ENCODE peak calls at places on chromosomes 2 and 18, in four cellular contexts. One of them, this sample, is unnamed.

GRCh38 chr2:217331577-217332139 is 471.8 kb upstream of the TNP1 start:
- DNase-seq in tibial artery: no peak
- DNase-seq in ascending aorta: no peak
- DNase-seq in stomach: peak; percentile 36
- DNase-seq in this sample: peak; percentile 21

GRCh38 chr2:178230396-178230795 is 36.1 kb downstream of the OSBPL6 start:
- DNase-seq in ascending aorta: no peak
- DNase-seq in stomach: no peak
- DNase-seq in tibial artery: no peak
- DNase-seq in this sample: no peak

GRCh38 chr2:235988271-235989015 is 179.7 kb downstream of the GBX2 start:
- DNase-seq in ascending aorta: no peak
- DNase-seq in tibial artery: no peak
- DNase-seq in stomach: no peak
- DNase-seq in this sample: no peak

GRCh38 chr2:119142822-119143221 is 15.7 kb downstream of the C1QL2 start:
- DNase-seq in stomach: no peak
- DNase-seq in ascending aorta: no peak
- DNase-seq in tibial artery: no peak
- DNase-seq in this sample: no peak

GRCh38 chr2:219551863-219552381 is 8.1 kb downstream of the TMEM198 start:
- DNase-seq in tibial artery: no peak
- DNase-seq in ascending aorta: no peak
- DNase-seq in stomach: no peak
- DNase-seq in this sample: no peak

GRCh38 chr2:128314348-128315121 is 4.1 kb downstream of the HS6ST1 start:
- DNase-seq in stomach: peak; percentile 25
- DNase-seq in tibial artery: peak; percentile 53
- DNase-seq in ascending aorta: peak; percentile 6
- DNase-seq in this sample: peak; percentile 5

GRCh38 chr2:222861411-222862067 is 703 bp downstream of the ACSL3 start:
- DNase-seq in stomach: peak; percentile 34
- DNase-seq in tibial artery: peak; percentile 74
- DNase-seq in ascending aorta: no peak
- DNase-seq in this sample: peak; percentile 60

GRCh38 chr2:221492606-221493005 is 79.5 kb downstream of the EPHA4 start:
- DNase-seq in ascending aorta: no peak
- DNase-seq in tibial artery: no peak
- DNase-seq in stomach: no peak
- DNase-seq in this sample: no peak

GRCh38 chr18:27713727-27714080 is 463.2 kb downstream of the CDH2 start:
- DNase-seq in stomach: no peak
- DNase-seq in ascending aorta: no peak
- DNase-seq in tibial artery: no peak
- DNase-seq in this sample: no peak

GRCh38 chr2:45813003-45813601 is 161.6 kb downstream of the PRKCE start:
- DNase-seq in stomach: no peak
- DNase-seq in ascending aorta: no peak
- DNase-seq in tibial artery: no peak
- DNase-seq in this sample: peak; percentile 52
- H3K27ac ChIP-seq in stomach: no peak overlapping the region
- H3K27ac ChIP-seq in ascending aorta: no peak overlapping the region
- H3K27ac ChIP-seq in tibial artery: no peak overlapping the region
- H3K27ac ChIP-seq in this sample: peak overlapping the region; percentile 87

DNA sequence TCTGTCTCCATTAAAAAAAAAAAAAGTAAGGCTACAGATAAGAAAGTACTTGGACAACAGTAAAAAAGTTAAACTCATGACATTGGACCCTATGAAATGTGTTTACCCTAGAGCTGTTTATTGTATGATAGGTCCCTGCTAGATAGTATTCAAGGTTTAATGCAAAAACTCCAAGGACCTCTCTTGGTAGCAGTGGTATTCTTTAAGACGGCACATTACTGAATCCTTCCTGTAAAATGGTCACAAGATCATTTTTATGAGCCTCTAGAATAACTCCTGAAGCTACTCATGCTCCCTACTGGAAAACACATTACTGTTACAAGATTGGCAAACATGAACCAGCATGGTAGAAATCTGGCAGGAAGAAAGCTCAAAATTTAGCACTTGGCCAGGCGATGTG is 38.8 kb downstream of the GALM start:
- DNase-seq in ascending aorta: no peak
- DNase-seq in stomach: no peak
- DNase-seq in tibial artery: no peak
- DNase-seq in this sample: no peak
- H3K27ac ChIP-seq in ascending aorta: no peak overlapping the region
- H3K27ac ChIP-seq in stomach: no peak overlapping the region
- H3K27ac ChIP-seq in tibial artery: no peak overlapping the region
- H3K27ac ChIP-seq in this sample: no peak overlapping the region

GRCh38 chr2:74439373-74440004 is 2.2 kb downstream of the RTKN start:
- DNase-seq in stomach: no peak
- DNase-seq in tibial artery: no peak
- DNase-seq in ascending aorta: no peak
- DNase-seq in this sample: no peak
- H3K27ac ChIP-seq in stomach: no peak overlapping the region
- H3K27ac ChIP-seq in tibial artery: peak overlapping the region; percentile 76
- H3K27ac ChIP-seq in ascending aorta: peak overlapping the region; percentile 86
- H3K27ac ChIP-seq in this sample: peak overlapping the region; percentile 88

GRCh38 chr18:74418023-74418422 is 39.1 kb downstream of the DIPK1C start:
- DNase-seq in tibial artery: no peak
- DNase-seq in stomach: no peak
- DNase-seq in ascending aorta: no peak
- DNase-seq in this sample: no peak
- H3K27ac ChIP-seq in tibial artery: no peak overlapping the region
- H3K27ac ChIP-seq in stomach: no peak overlapping the region
- H3K27ac ChIP-seq in ascending aorta: no peak overlapping the region
- H3K27ac ChIP-seq in this sample: no peak overlapping the region

GRCh38 chr2:65397122-65397521 is 35.3 kb downstream of the SPRED2 start:
- DNase-seq in tibial artery: no peak
- DNase-seq in ascending aorta: no peak
- DNase-seq in stomach: no peak
- DNase-seq in this sample: no peak

GRCh38 chr2:65392609-65393008 is 39.8 kb downstream of the SPRED2 start:
- DNase-seq in stomach: no peak
- DNase-seq in ascending aorta: no peak
- DNase-seq in tibial artery: no peak
- DNase-seq in this sample: no peak

GRCh38 chr2:65396348-65397026 is 35.9 kb downstream of the SPRED2 start:
- DNase-seq in tibial artery: no peak
- DNase-seq in stomach: peak; percentile 56
- DNase-seq in ascending aorta: no peak
- DNase-seq in this sample: no peak

GRCh38 chr2:65393743-65394422 is 38.5 kb downstream of the SPRED2 start:
- DNase-seq in tibial artery: no peak
- DNase-seq in ascending aorta: no peak
- DNase-seq in stomach: no peak
- DNase-seq in this sample: no peak

GRCh38 chr2:65395621-65396347 is 36.6 kb downstream of the SPRED2 start:
- DNase-seq in tibial artery: no peak
- DNase-seq in ascending aorta: no peak
- DNase-seq in stomach: no peak
- DNase-seq in this sample: no peak
- H3K27ac ChIP-seq in tibial artery: peak overlapping the region; percentile 46
- H3K27ac ChIP-seq in ascending aorta: peak overlapping the region; percentile 71
- H3K27ac ChIP-seq in stomach: peak overlapping the region; percentile 86
- H3K27ac ChIP-seq in this sample: no peak overlapping the region

DNA sequence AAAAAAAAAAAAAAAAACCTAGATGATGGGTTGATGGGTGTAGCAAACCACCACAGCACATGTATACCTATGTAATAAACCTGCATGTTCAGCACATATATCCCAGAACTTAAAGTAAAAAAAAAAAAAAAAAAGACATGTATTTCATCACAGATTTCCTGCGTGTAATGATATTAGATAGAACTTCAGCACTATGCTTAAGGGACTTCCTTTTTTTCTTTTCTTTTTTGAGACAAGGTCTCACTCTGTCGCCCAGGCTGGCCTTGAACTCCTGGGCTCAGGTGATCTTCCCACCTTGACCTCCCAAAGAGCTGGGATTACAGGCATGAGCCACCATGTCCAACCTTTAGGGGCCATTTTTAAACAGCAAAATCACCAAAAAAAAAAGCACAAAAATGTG is 42.0 kb downstream of the NEURL3 start:
- DNase-seq in tibial artery: no peak
- DNase-seq in stomach: no peak
- DNase-seq in ascending aorta: no peak
- DNase-seq in this sample: no peak
- H3K27ac ChIP-seq in tibial artery: no peak overlapping the region
- H3K27ac ChIP-seq in stomach: no peak overlapping the region
- H3K27ac ChIP-seq in ascending aorta: no peak overlapping the region
- H3K27ac ChIP-seq in this sample: no peak overlapping the region

This sample was measured in heart right ventricle.